ENCODE peak calls at places on chromosomes 5 and 9, in five cellular contexts. W is GM23248, K is aorta, Y is mesenchymal stem cell, L is tibial nerve. I is an unnamed sample.

GRCh38 chr5:138978085-138978484 is 103.0 kb upstream of the LRRTM2 start:
- DNase-seq in W (peak; percentile 36), Y (no peak), K (no peak), L (no peak), I (no peak)

GRCh38 chr5:39783756-39784421 is 359.1 kb upstream of the DAB2 start:
- DNase-seq in L (no peak), Y (peak; percentile 16), K (no peak), W (peak; percentile 78), I (no peak)

GRCh38 chr9:98884849-98885248 is 58.9 kb upstream of the COL15A1 start:
- DNase-seq in L (no peak), Y (no peak), K (no peak), W (no peak), I (peak; percentile 26)

GRCh38 chr9:75087824-75088645 is at the start of the genes NMRK1 and OSTF1:
- DNase-seq in L (peak; percentile 83), K (peak; percentile 98), W (peak; percentile 99), Y (peak; percentile 96), I (peak; percentile 97)

GRCh38 chr5:175385691-175386360 is 58.2 kb downstream of the DRD1 start:
- DNase-seq in L (no peak), K (no peak), W (no peak), Y (no peak), I (no peak)

GRCh38 chr9:80028501-80028900 is 456.7 kb downstream of the TLE4 start:
- DNase-seq in W (peak; percentile 36), K (no peak), Y (no peak), L (no peak), I (no peak)

GRCh38 chr5:125002727-125003598 is 256.5 kb upstream of the ZNF608 start:
- DNase-seq in Y (no peak), W (no peak), K (no peak), L (no peak), I (no peak)

GRCh38 chr9:110591526-110591925 is 12.0 kb upstream of the SVEP1 start:
- DNase-seq in L (no peak), W (peak; percentile 57), Y (peak; percentile 69), K (no peak), I (no peak)

GRCh38 chr9:6229604-6230003 is 14.0 kb downstream of the IL33 start:
- DNase-seq in W (peak; percentile 13), K (no peak), Y (no peak), L (no peak), I (no peak)

GRCh38 chr5:24161559-24161958 is 483.2 kb downstream of the CDH10 start:
- DNase-seq in Y (no peak), K (no peak), W (peak; percentile 79), L (no peak), I (no peak)

GRCh38 chr5:177085985-177086917 is at the start of gene FGFR4:
- DNase-seq in Y (peak; percentile 64), L (peak; percentile 25), W (peak; percentile 80), K (no peak), I (peak; percentile 97)

GRCh38 chr5:170216262-170216864 is 16.4 kb upstream of the C5orf58 start:
- DNase-seq in L (no peak), W (peak; percentile 70), Y (peak; percentile 68), K (no peak), I (peak; percentile 7)

GRCh38 chr5:78615697-78616096 is 32.9 kb downstream of the LHFPL2 start:
- DNase-seq in K (no peak), Y (no peak), L (no peak), W (peak; percentile 56), I (no peak)

GRCh38 chr5:43592363-43592762 is 10.6 kb upstream of the NNT start:
- DNase-seq in L (no peak), Y (no peak), K (no peak), W (no peak), I (no peak)

GRCh38 chr5:75331095-75332090 is 5.6 kb upstream of the HMGCR start:
- DNase-seq in Y (no peak), L (no peak), W (no peak), K (no peak), I (no peak)

GRCh38 chr5:10145922-10146321 is 103.8 kb downstream of the ATPSCKMT start:
- DNase-seq in Y (peak; percentile 50), L (no peak), W (peak; percentile 71), K (no peak), I (no peak)

GRCh38 chr9:125906144-125906543 is 159.0 kb downstream of the PBX3 start:
- DNase-seq in Y (peak; percentile 46), W (peak; percentile 77), L (no peak), K (no peak), I (no peak)

GRCh38 chr9:92726971-92727715 is 37.5 kb downstream of the BICD2 start:
- DNase-seq in Y (peak; percentile 73), L (no peak), K (no peak), W (no peak), I (peak; percentile 94)

GRCh38 chr5:106966686-106967315 is 703.9 kb downstream of the EFNA5 start:
- DNase-seq in L (no peak), W (no peak), Y (peak; percentile 6), K (no peak), I (no peak)

GRCh38 chr9:127139071-127139731 is 16.8 kb upstream of the ANGPTL2 start:
- DNase-seq in Y (no peak), W (no peak), K (no peak), L (no peak), I (peak; percentile 49)

GRCh38 chr5:68419637-68420452 is 204.3 kb downstream of the PIK3R1 start:
- DNase-seq in Y (peak; percentile 75), K (no peak), W (peak; percentile 53), L (peak; percentile 26), I (peak; percentile 64)

GRCh38 chr5:68416714-68417113 is 201.2 kb downstream of the PIK3R1 start:
- DNase-seq in Y (no peak), L (no peak), K (no peak), W (no peak), I (no peak)

GRCh38 chr5:68418680-68419079 is 203.1 kb downstream of the PIK3R1 start:
- DNase-seq in K (no peak), W (no peak), L (no peak), Y (no peak), I (no peak)

GRCh38 chr5:68419101-68419636 is 203.6 kb downstream of the PIK3R1 start:
- DNase-seq in L (no peak), Y (no peak), W (no peak), K (no peak), I (no peak)

DNA sequence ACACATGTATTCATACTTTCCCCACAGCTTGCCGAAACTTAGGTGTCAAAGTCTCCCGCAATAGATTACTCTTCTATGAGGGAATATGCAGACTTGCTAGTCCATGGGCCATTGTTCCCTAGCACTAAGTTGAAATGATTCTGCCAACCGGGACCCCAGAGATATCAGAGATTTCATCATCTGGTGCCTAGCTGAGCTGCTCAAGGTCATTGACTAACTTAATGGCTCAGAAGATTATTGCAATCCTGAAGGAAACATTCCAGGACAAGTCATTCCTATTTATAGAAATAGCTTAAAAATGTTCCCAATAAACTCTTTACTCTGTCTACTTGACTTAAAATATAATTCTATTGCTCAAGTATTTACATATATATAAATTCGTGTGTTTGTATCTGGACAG is 202.7 kb downstream of the PIK3R1 start:
- DNase-seq in K (no peak), L (peak; percentile 55), W (peak; percentile 70), Y (peak; percentile 78), I (no peak)
- H3K27ac ChIP-seq in K (no peak overlapping the region), L (peak overlapping the region; percentile 0), W (peak overlapping the region; percentile 52), Y (no peak overlapping the region), I (no peak overlapping the region)

DNA sequence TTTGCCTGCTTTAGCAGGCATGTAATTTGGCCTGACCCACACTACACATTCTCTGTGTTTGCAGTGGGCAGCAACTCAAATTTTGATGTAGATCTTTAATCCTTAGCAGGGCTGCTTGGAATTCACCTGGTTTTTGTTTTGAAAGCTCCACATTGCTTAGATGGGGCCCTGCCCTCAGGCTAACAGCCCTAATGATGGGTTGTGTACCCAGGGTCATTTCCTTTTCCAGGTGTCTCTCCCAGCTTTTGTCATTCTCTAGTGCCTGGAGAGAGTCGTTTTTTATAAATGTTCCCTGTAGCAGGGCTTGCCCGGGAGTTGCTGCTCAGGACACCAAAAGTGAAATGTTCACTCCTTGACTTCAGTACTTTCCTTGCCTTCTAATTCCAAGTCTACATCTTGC is 126.3 kb downstream of the TRIO start:
- DNase-seq in K (no peak), W (no peak), Y (no peak), L (no peak), I (no peak)
- H3K4me1 ChIP-seq in K (peaks cover 14% of the 10 kb centered on the region), W (peaks cover 89% of the 10 kb centered on the region), Y (peaks cover 18% of the 10 kb centered on the region), L (peaks cover 25% of the 10 kb centered on the region), I (peaks cover 50% of the 10 kb centered on the region)

GRCh38 chr9:128719919-128720605 is 3.9 kb downstream of the ZDHHC12 start:
- DNase-seq in Y (no peak), K (no peak), L (no peak), W (no peak), I (no peak)

GRCh38 chr9:128716581-128717254 is 7.2 kb downstream of the ZDHHC12 start:
- DNase-seq in Y (no peak), K (peak; percentile 33), W (no peak), L (no peak), I (no peak)

GRCh38 chr9:128720841-128721486 is 3.0 kb downstream of the ZDHHC12 start:
- DNase-seq in K (no peak), L (no peak), W (no peak), Y (no peak), I (no peak)

GRCh38 chr9:128718047-128718446 is 5.9 kb downstream of the ZDHHC12 start:
- DNase-seq in L (no peak), K (peak; percentile 13), W (no peak), Y (no peak), I (no peak)

DNA sequence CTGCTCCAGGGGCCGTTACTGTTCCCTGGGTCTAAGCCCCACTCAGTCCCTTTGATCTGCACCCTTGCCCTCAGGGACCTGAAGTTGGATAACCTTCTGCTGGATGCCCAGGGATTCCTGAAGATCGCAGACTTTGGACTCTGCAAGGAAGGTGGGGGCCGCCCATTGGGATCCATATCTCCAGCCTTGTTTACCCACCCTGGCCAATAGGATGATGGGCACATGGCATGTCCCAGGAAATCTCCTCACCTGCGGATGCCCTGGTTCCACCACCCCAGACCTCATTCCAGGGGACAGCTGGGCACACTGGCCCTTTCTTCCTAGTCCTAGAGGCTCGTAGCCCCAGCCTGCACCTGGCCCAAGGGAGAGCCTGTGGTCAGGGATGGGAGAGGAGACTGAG is 5.5 kb downstream of the ZDHHC12 start:
- DNase-seq in Y (no peak), K (no peak), W (no peak), L (no peak), I (no peak)
- H3K36me3 ChIP-seq in Y (peaks cover 41% of the 10 kb centered on the region), K (no peaks in the 10 kb centered on the region), W (no peaks in the 10 kb centered on the region), L (no peaks in the 10 kb centered on the region), I (peaks cover 28% of the 10 kb centered on the region)

DNA sequence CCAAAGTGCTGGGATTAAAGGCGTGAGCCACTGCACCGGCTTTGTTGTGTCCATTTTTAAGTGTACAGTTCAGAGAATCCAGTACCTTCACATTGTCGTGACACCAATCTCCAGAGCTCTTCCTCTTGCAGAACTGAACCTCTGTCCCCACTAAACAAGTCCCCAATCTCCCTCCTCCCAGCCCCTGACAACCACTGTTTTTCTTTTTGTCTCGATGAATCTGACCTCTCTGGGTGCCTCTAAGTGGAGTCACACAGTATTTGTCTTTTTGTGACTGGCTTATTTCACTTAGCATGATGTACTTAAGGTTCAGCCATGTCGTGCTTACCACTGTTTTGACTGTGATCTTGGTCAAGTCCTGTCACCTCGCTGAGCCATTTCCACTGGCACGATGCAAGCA is 1.6 kb downstream of the WDR38 start:
- DNase-seq in K (no peak), L (no peak), W (no peak), Y (no peak), I (no peak)
- H3K27ac ChIP-seq in K (no peak overlapping the region), L (no peak overlapping the region), W (no peak overlapping the region), Y (no peak overlapping the region), I (no peak overlapping the region)

GRCh38 chr5:37088041-37088440 is 161.1 kb downstream of the CPLANE1 start:
- DNase-seq in Y (no peak), W (no peak), L (no peak), K (no peak), I (no peak)
- H3K4me1 ChIP-seq in Y (no peaks in the 10 kb centered on the region), W (no peaks in the 10 kb centered on the region), L (no peaks in the 10 kb centered on the region), K (no peaks in the 10 kb centered on the region), I (peaks cover 3% of the 10 kb centered on the region)